ENCODE peak calls at places on chromosome 7, in seven cellular contexts. One of them, this sample, is unnamed.

GRCh38 chr7:137169282-137169698 is 174.2 kb downstream of the PTN start:
- DNase-seq in psoas muscle: peak
- DNase-seq in hepatocyte: peak
- DNase-seq in H9: peak
- DNase-seq in CD14-positive monocyte: no peak
- DNase-seq in cardiac muscle cell: peak
- DNase-seq in B cell: no peak
- DNase-seq in this sample: peak

GRCh38 chr7:43653891-43654504 is 71.1 kb downstream of the STK17A start:
- DNase-seq in H9: no peak
- DNase-seq in B cell: no peak
- DNase-seq in hepatocyte: no peak
- DNase-seq in CD14-positive monocyte: no peak
- DNase-seq in psoas muscle: no peak
- DNase-seq in cardiac muscle cell: no peak
- DNase-seq in this sample: no peak

GRCh38 chr7:25006225-25006624 is 26.2 kb upstream of the OSBPL3 start:
- DNase-seq in hepatocyte: no peak
- DNase-seq in B cell: no peak
- DNase-seq in H9: no peak
- DNase-seq in cardiac muscle cell: no peak
- DNase-seq in psoas muscle: no peak
- DNase-seq in CD14-positive monocyte: no peak
- DNase-seq in this sample: no peak

GRCh38 chr7:134473861-134474291 is 15.0 kb upstream of the AKR1B1 start:
- DNase-seq in B cell: no peak
- DNase-seq in hepatocyte: no peak
- DNase-seq in CD14-positive monocyte: no peak
- DNase-seq in cardiac muscle cell: no peak
- DNase-seq in H9: no peak
- DNase-seq in psoas muscle: no peak
- DNase-seq in this sample: no peak

GRCh38 chr7:81676105-81676811 is 93.6 kb downstream of the HGF start:
- DNase-seq in B cell: no peak
- DNase-seq in cardiac muscle cell: no peak
- DNase-seq in hepatocyte: no peak
- DNase-seq in psoas muscle: no peak
- DNase-seq in H9: no peak
- DNase-seq in CD14-positive monocyte: no peak
- DNase-seq in this sample: no peak

GRCh38 chr7:40746841-40747556 is 612.2 kb downstream of the SUGCT start:
- DNase-seq in hepatocyte: no peak
- DNase-seq in cardiac muscle cell: no peak
- DNase-seq in psoas muscle: no peak
- DNase-seq in CD14-positive monocyte: no peak
- DNase-seq in H9: no peak
- DNase-seq in B cell: no peak
- DNase-seq in this sample: no peak

GRCh38 chr7:117872565-117873055 is 631 bp downstream of the CTTNBP2 start:
- DNase-seq in CD14-positive monocyte: no peak
- DNase-seq in cardiac muscle cell: peak
- DNase-seq in psoas muscle: peak
- DNase-seq in B cell: no peak
- DNase-seq in hepatocyte: peak
- DNase-seq in H9: peak
- DNase-seq in this sample: peak

GRCh38 chr7:7693881-7694280 is 24.5 kb downstream of the RPA3 start:
- DNase-seq in H9: no peak
- DNase-seq in hepatocyte: no peak
- DNase-seq in B cell: no peak
- DNase-seq in cardiac muscle cell: no peak
- DNase-seq in CD14-positive monocyte: no peak
- DNase-seq in psoas muscle: no peak
- DNase-seq in this sample: no peak

GRCh38 chr7:139987691-139988516 is 74.8 kb downstream of the PARP12 start:
- DNase-seq in psoas muscle: no peak
- DNase-seq in cardiac muscle cell: no peak
- DNase-seq in hepatocyte: no peak
- DNase-seq in B cell: no peak
- DNase-seq in H9: no peak
- DNase-seq in CD14-positive monocyte: no peak
- DNase-seq in this sample: no peak
- TF ChIP-seq CTCF in psoas muscle: no peak
- TF ChIP-seq CTCF in cardiac muscle cell: no peak
- TF ChIP-seq CTCF in hepatocyte: no peak
- TF ChIP-seq CTCF in B cell: no peak
- TF ChIP-seq CTCF in H9: peak
- TF ChIP-seq CTCF in CD14-positive monocyte: no peak
- TF ChIP-seq CTCF in this sample: no peak

GRCh38 chr7:106143711-106144347 is 31.7 kb upstream of the SYPL1 start:
- DNase-seq in H9: no peak
- DNase-seq in psoas muscle: no peak
- DNase-seq in hepatocyte: no peak
- DNase-seq in CD14-positive monocyte: no peak
- DNase-seq in cardiac muscle cell: no peak
- DNase-seq in B cell: no peak
- DNase-seq in this sample: no peak
- TF ChIP-seq CTCF in H9: no peak
- TF ChIP-seq CTCF in psoas muscle: no peak
- TF ChIP-seq CTCF in hepatocyte: no peak
- TF ChIP-seq CTCF in CD14-positive monocyte: no peak
- TF ChIP-seq CTCF in cardiac muscle cell: no peak
- TF ChIP-seq CTCF in B cell: no peak
- TF ChIP-seq CTCF in this sample: no peak

DNA sequence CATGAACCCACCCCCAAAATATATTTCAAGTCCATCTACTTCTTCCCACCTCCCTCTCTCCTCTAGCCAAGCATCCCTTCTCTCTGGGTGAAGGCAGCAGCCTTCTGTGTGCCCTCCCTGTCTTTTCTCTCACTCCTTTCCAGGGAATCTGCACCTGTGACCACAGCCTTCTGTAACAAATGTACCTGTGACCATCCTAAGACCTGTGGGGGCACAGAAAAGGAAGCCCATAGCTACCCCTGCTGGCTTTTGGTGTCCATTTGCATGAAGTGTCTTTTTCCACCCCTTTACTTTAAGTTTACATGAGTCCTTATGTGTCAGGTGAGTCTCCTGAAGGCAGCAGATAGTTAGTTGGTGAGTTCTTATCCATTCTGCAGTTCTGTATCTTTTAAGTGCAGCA is 2.0 kb upstream of the TBXAS1 start:
- DNase-seq in B cell: no peak
- DNase-seq in CD14-positive monocyte: no peak
- DNase-seq in cardiac muscle cell: no peak
- DNase-seq in H9: no peak
- DNase-seq in psoas muscle: no peak
- DNase-seq in hepatocyte: no peak
- DNase-seq in this sample: peak
- TF ChIP-seq CTCF in B cell: no peak
- TF ChIP-seq CTCF in CD14-positive monocyte: no peak
- TF ChIP-seq CTCF in cardiac muscle cell: no peak
- TF ChIP-seq CTCF in H9: peak
- TF ChIP-seq CTCF in psoas muscle: peak
- TF ChIP-seq CTCF in hepatocyte: no peak
- TF ChIP-seq CTCF in this sample: no peak

GRCh38 chr7:32062150-32062549 is 8.1 kb downstream of the PDE1C start:
- DNase-seq in hepatocyte: peak
- DNase-seq in CD14-positive monocyte: no peak
- DNase-seq in psoas muscle: peak
- DNase-seq in B cell: no peak
- DNase-seq in H9: peak
- DNase-seq in cardiac muscle cell: peak
- DNase-seq in this sample: peak
- TF ChIP-seq CTCF in hepatocyte: peak
- TF ChIP-seq CTCF in CD14-positive monocyte: peak
- TF ChIP-seq CTCF in psoas muscle: peak
- TF ChIP-seq CTCF in B cell: peak
- TF ChIP-seq CTCF in H9: peak
- TF ChIP-seq CTCF in cardiac muscle cell: peak
- TF ChIP-seq CTCF in this sample: peak

GRCh38 chr7:30027915-30028748 is at the start of gene PLEKHA8:
- DNase-seq in hepatocyte: peak
- DNase-seq in CD14-positive monocyte: peak
- DNase-seq in B cell: peak
- DNase-seq in cardiac muscle cell: peak
- DNase-seq in psoas muscle: peak
- DNase-seq in H9: peak
- DNase-seq in this sample: peak

GRCh38 chr7:30027065-30027456 is 559 bp upstream of the FKBP14 start:
- DNase-seq in B cell: peak
- DNase-seq in cardiac muscle cell: no peak
- DNase-seq in hepatocyte: peak
- DNase-seq in psoas muscle: no peak
- DNase-seq in H9: no peak
- DNase-seq in CD14-positive monocyte: peak
- DNase-seq in this sample: peak

GRCh38 chr7:30029696-30030095 is 1.5 kb downstream of the PLEKHA8 start:
- DNase-seq in B cell: no peak
- DNase-seq in cardiac muscle cell: no peak
- DNase-seq in hepatocyte: peak
- DNase-seq in CD14-positive monocyte: no peak
- DNase-seq in psoas muscle: no peak
- DNase-seq in H9: no peak
- DNase-seq in this sample: peak

GRCh38 chr7:30026229-30027064 is at the start of gene FKBP14:
- DNase-seq in H9: peak
- DNase-seq in psoas muscle: peak
- DNase-seq in cardiac muscle cell: peak
- DNase-seq in hepatocyte: peak
- DNase-seq in CD14-positive monocyte: peak
- DNase-seq in B cell: peak
- DNase-seq in this sample: peak

DNA sequence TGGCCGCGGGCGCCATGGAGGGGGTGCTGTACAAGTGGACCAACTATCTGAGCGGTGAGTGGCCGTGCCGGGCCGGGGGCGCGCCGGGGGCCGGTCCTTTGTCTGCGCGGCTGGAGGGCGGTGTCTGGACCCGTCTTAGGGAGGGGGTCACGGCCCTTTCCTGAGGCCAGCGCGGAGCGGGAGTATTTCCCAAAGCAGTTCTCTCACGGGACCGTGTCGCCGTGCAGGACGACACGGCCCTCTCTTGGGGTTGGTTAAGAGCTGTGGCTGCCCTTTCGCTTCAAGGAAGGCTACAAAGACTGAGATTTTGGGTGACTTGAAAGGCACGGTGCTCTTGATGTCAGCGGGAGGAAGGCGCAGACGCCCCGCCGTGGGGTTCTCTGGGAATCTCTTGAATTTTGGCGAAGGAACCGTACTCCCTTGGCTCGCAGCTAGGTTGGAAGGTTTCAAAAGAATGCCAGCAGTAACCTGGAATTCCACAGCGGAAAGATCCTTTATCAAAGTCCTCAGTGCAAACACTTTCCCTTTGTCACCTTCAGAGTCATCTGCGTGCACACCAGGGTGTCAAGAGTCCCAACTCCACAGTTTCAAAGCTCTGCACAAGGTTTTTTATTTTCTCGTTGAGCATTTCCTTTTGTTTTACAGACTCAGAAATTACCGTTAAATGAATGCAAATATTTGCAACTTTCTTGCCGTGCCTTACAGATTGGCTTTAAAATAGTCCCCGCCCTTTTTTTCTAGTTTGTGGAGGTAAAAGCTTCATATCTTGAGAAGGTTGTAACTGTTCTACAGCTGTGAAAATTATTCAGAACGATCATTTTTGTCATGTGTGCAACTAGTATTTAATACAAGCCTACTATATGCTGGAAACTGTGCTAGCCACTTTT is 780 bp downstream of the PLEKHA8 start:
- DNase-seq in psoas muscle: no peak
- DNase-seq in H9: peak
- DNase-seq in B cell: peak
- DNase-seq in hepatocyte: peak
- DNase-seq in cardiac muscle cell: peak
- DNase-seq in CD14-positive monocyte: no peak
- DNase-seq in this sample: peak
- TF ChIP-seq CTCF in psoas muscle: no peak
- TF ChIP-seq CTCF in H9: no peak
- TF ChIP-seq CTCF in B cell: no peak
- TF ChIP-seq CTCF in hepatocyte: no peak
- TF ChIP-seq CTCF in cardiac muscle cell: peak
- TF ChIP-seq CTCF in CD14-positive monocyte: no peak
- TF ChIP-seq CTCF in this sample: no peak

DNA sequence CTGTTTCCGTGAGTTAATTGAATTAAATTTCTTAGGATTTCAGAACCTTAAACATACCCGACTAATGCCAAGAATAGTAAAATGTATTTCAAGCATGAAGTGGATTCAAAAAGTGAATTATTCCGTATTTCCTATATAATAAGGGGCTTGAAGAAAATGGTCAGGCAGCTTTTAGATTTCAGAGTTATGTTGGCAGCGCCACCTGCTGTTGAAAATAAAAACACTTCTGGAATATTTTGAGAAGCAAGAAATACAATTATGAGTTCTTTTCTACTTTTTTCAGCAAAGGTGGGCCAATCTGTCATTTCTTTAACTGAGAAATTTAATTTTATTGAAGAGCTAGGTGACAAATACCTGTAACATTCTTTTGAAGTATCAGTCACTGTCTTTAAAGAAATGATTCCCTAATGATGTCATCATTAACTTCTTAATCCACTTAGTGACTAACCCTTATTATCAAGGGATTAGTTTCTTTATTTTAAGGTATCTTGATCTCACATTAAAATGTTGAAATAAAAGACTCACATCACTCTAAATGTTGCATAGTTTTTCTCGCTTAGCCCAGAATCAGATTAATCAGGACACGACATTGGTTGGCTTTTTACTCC is 36.6 kb upstream of the AGR3 start:
- DNase-seq in H9: no peak
- DNase-seq in hepatocyte: peak
- DNase-seq in psoas muscle: no peak
- DNase-seq in CD14-positive monocyte: no peak
- DNase-seq in B cell: no peak
- DNase-seq in cardiac muscle cell: peak
- DNase-seq in this sample: peak
- TF ChIP-seq CTCF in H9: peak
- TF ChIP-seq CTCF in hepatocyte: peak
- TF ChIP-seq CTCF in psoas muscle: peak
- TF ChIP-seq CTCF in CD14-positive monocyte: peak
- TF ChIP-seq CTCF in B cell: peak
- TF ChIP-seq CTCF in cardiac muscle cell: peak
- TF ChIP-seq CTCF in this sample: peak

GRCh38 chr7:13990984-13991790 is 1.7 kb upstream of the ETV1 start:
- DNase-seq in CD14-positive monocyte: peak
- DNase-seq in hepatocyte: peak
- DNase-seq in H9: peak
- DNase-seq in psoas muscle: peak
- DNase-seq in B cell: no peak
- DNase-seq in cardiac muscle cell: peak
- DNase-seq in this sample: peak
- TF ChIP-seq CTCF in CD14-positive monocyte: no peak
- TF ChIP-seq CTCF in hepatocyte: no peak
- TF ChIP-seq CTCF in H9: no peak
- TF ChIP-seq CTCF in psoas muscle: no peak
- TF ChIP-seq CTCF in B cell: no peak
- TF ChIP-seq CTCF in cardiac muscle cell: no peak
- TF ChIP-seq CTCF in this sample: no peak

DNA sequence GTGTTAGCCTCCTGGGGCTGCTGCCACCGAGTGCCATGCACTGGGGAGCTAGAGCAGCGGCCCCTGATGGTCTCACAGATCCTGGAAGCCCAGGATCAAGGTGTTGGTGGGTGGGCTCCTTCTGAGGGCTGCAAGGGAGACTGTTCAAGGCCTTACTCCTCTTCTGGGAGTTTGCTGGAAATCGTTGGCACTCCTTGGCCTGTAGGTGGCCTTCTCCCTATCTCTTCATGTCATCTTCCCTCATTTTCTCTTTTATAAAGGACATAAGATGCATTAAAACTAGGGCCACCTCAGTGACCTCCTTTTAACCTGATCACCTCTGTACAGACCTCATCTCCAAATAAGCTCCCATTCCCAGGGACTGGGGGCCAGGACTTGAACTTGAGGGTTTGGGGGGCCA is 27.0 kb upstream of the ZNF862 start:
- DNase-seq in H9: no peak
- DNase-seq in hepatocyte: no peak
- DNase-seq in B cell: no peak
- DNase-seq in cardiac muscle cell: no peak
- DNase-seq in CD14-positive monocyte: no peak
- DNase-seq in psoas muscle: no peak
- DNase-seq in this sample: no peak
- TF ChIP-seq CTCF in H9: peak
- TF ChIP-seq CTCF in hepatocyte: no peak
- TF ChIP-seq CTCF in B cell: no peak
- TF ChIP-seq CTCF in cardiac muscle cell: peak
- TF ChIP-seq CTCF in CD14-positive monocyte: no peak
- TF ChIP-seq CTCF in psoas muscle: no peak
- TF ChIP-seq CTCF in this sample: no peak

This sample was measured in Calu3.